ENCODE peak calls at places on chromosomes 5 and 9, in four cellular contexts. W, I, B and V are unnamed samples.

GRCh38 chr5:108251350-108251749 is 130.5 kb downstream of the FBXL17 start:
- DNase-seq in W (no peak), I (no peak), B (peak; percentile 34), V (no peak)

GRCh38 chr5:40991168-40991980 is 79.8 kb downstream of the MROH2B start:
- DNase-seq in W (peak; percentile 52), I (no peak), B (peak; percentile 66), V (peak; percentile 39)

GRCh38 chr5:103336967-103337366 is 78.4 kb downstream of the MACIR start:
- DNase-seq in W (no peak), I (no peak), B (no peak), V (no peak)

GRCh38 chr5:54313311-54314270 is 3.2 kb upstream of the ARL15 start:
- DNase-seq in W (no peak), I (no peak), B (no peak), V (no peak)

GRCh38 chr5:603081-603998 is 8.8 kb upstream of the CEP72 start:
- DNase-seq in W (peak; percentile 21), I (no peak), B (no peak), V (no peak)

GRCh38 chr5:65395526-65396155 is 86.1 kb downstream of the ADAMTS6 start:
- DNase-seq in W (no peak), I (no peak), B (peak; percentile 28), V (no peak)

GRCh38 chr9:126499005-126499910 is 114.5 kb upstream of the LMX1B start:
- DNase-seq in W (peak; percentile 56), I (peak; percentile 74), B (peak; percentile 79), V (no peak)

GRCh38 chr9:125536184-125537152 is 170.5 kb downstream of the MAPKAP1 start:
- DNase-seq in W (no peak), I (no peak), B (peak; percentile 70), V (no peak)

GRCh38 chr9:69136185-69136584 is 37.9 kb upstream of the TJP2 start:
- DNase-seq in W (no peak), I (no peak), B (no peak), V (no peak)

GRCh38 chr9:137697832-137698231 is 79.0 kb downstream of the EHMT1 start:
- DNase-seq in W (no peak), I (no peak), B (no peak), V (no peak)

GRCh38 chr9:125366676-125367075 is 105.0 kb downstream of the GAPVD1 start:
- DNase-seq in W (no peak), I (no peak), B (no peak), V (no peak)

GRCh38 chr5:172007153-172007794 is 836 bp upstream of the FBXW11 start:
- DNase-seq in W (no peak), I (no peak), B (peak; percentile 64), V (no peak)

GRCh38 chr5:143569213-143569663 is 165.8 kb upstream of the NR3C1 start:
- DNase-seq in W (no peak), I (no peak), B (no peak), V (no peak)

GRCh38 chr9:92100237-92100911 is 14.8 kb downstream of the SPTLC1 start:
- DNase-seq in W (no peak), I (no peak), B (peak; percentile 67), V (no peak)

GRCh38 chr9:78130004-78130403 is 98.4 kb upstream of the GNAQ start:
- DNase-seq in W (no peak), I (no peak), B (no peak), V (no peak)

GRCh38 chr5:149887622-149888183 is 56.9 kb downstream of the PDE6A start:
- DNase-seq in W (no peak), I (no peak), B (peak; percentile 68), V (no peak)

GRCh38 chr5:13831236-13831810 is 113.2 kb downstream of the DNAH5 start:
- DNase-seq in W (no peak), I (no peak), B (no peak), V (no peak)

GRCh38 chr9:137089232-137089947 is 2.6 kb downstream of the MAN1B1 start:
- DNase-seq in W (no peak), I (no peak), B (no peak), V (no peak)

GRCh38 chr5:1892685-1893445 is 10.1 kb upstream of the IRX4 start:
- DNase-seq in W (no peak), I (no peak), B (no peak), V (no peak)

GRCh38 chr5:131633830-131634229 is 1.2 kb downstream of the RAPGEF6 start:
- DNase-seq in W (no peak), I (no peak), B (no peak), V (no peak)

GRCh38 chr5:22787398-22787797 is 65.7 kb downstream of the CDH12 start:
- DNase-seq in W (no peak), I (no peak), B (no peak), V (no peak)

GRCh38 chr5:22793463-22793862 is 59.7 kb downstream of the CDH12 start:
- DNase-seq in W (no peak), I (no peak), B (no peak), V (no peak)

DNA sequence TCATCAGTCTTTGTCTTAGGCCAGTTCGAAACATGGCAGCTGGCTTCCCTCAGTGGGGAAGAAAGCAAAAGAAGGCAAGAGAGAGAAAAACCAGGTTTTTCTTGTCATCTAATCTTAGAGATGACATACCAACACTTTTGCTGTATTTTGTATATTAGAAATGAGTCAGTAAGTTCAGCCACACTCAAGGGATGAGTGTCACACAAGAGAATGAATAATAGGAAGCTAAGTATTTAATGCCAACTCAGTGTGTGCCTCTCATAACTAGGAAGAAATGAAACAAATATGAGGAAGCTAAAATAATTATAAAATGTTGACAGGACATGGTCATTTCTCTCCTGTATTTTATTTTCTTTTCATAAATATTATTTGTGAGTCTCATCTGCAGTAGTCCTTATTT is 65.3 kb downstream of the CDH12 start:
- DNase-seq in W (no peak), I (no peak), B (no peak), V (no peak)
- H3K27me3 ChIP-seq in W (no peaks in the 10 kb centered on the region), I (no peaks in the 10 kb centered on the region), B (no peaks in the 10 kb centered on the region), V (no peaks in the 10 kb centered on the region)

GRCh38 chr5:142324871-142325676 is at the start of gene SPRY4:
- DNase-seq in W (peak; percentile 89), I (peak; percentile 87), B (peak; percentile 99), V (peak; percentile 92)
- H3K27me3 ChIP-seq in W (peaks cover 76% of the 10 kb centered on the region), I (peaks cover 19% of the 10 kb centered on the region), B (no peaks in the 10 kb centered on the region), V (peaks cover 21% of the 10 kb centered on the region)

DNA sequence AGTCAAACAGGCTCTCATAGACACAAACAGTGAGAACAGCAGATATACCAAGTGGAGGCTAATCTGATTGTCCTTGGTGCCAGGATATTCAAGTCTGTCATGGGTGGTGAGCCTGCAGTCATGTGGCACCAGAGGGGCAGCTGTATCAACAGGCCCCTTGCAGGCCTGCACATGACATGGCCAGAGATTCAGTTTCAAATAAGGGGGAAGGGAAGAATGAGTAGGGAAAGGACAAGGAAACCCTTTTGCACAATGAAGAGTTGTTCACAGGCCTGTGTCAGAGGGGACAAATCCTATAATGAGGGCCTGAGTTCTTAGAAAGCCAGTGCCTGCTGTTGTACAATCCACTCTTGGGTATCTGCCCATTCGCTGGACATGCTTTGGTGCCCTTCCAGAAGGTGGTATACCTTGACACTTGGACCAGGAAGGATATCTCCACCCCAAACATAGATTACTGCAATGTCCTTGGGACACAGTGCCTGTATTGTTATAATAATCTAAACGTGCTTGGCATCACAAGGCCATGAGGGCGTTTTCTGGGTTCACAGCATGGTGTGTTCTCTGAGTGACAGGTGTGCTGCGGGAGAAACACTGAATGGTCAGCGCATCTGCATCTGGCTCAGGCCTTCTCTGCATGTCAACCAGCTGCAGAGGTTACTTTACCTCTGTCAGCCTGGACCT is 1.9 kb upstream of the TMEM171 start:
- DNase-seq in W (peak; percentile 44), I (no peak), B (no peak), V (no peak)
- H3K27me3 ChIP-seq in W (peaks cover 36% of the 10 kb centered on the region), I (peaks cover 12% of the 10 kb centered on the region), B (no peaks in the 10 kb centered on the region), V (peaks cover 57% of the 10 kb centered on the region)

DNA sequence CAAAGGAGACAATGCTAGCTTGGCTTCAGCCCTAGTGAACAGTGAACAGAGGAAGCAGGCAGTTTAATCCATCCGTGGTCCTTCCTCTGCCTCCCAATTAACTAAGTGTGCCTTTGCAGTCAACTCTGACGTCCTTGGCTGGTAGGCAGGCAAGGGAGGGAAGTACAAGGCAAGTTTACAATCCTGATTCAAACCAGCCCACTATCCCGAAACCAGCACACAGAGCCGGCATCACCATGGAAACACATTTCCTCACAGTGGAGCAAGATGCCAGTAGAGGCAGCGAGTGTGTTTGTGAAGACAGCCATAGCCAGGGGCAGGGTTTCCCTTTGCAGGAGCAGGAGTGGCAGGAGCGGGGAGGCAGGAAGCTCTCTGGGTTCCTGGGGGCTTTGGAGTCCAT is 73.9 kb downstream of the GOLPH3 start:
- DNase-seq in W (no peak), I (no peak), B (peak; percentile 9), V (no peak)
- H3K27me3 ChIP-seq in W (no peaks in the 10 kb centered on the region), I (no peaks in the 10 kb centered on the region), B (no peaks in the 10 kb centered on the region), V (no peaks in the 10 kb centered on the region)

DNA sequence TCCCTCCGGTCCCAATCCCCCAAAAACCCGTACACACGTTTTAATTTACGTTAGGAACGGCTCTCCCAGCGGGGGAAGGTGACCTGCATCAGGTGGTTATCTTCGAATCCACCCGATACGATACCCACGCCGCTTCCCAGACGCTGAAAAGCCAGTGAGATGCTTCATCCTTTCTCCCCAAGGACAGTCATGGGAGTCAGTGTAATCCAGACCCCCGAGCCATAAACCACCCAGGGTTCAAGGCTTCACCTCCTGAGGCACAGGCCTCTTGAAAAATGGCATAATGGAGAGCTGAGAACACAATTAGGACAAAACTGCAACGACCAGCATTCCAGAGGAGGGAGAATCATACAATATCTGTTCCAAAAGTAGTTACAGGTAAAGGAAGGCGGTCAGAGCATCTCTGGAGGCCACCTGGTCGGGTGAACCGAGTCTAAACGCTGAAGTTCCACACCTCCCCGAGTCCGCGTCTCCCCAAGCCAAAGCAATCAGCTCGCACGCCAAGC is 841 bp downstream of the FAM169A start:
- DNase-seq in W (no peak), I (peak; percentile 50), B (no peak), V (no peak)
- H3K27me3 ChIP-seq in W (peaks cover 29% of the 10 kb centered on the region), I (no peaks in the 10 kb centered on the region), B (peaks cover 16% of the 10 kb centered on the region), V (peaks cover 66% of the 10 kb centered on the region)

DNA sequence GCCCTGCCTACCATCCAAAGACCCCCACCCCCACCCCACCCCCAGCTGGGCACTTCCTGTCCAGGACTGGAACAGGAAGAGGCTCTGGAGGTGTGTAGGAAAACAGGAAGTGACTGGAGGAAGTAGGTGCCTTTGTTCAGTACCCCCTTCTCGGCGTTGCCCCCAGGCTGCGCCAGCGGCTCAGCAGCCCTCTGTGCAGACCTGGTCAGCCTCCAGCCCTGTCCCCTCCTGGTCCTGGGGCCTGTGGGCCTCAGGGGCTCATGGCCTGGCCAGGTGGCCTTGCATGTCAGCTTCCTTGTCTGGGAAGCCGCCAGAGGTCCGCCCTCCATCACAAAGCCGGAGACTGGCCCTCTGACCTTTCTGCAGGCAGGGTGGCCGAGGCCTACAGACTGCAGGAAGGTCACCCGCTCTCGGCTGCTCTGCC is 26.0 kb downstream of the FLT4 start:
- DNase-seq in W (no peak), I (no peak), B (no peak), V (no peak)
- H3K27me3 ChIP-seq in W (peaks cover 35% of the 10 kb centered on the region), I (no peaks in the 10 kb centered on the region), B (peaks cover 16% of the 10 kb centered on the region), V (peaks cover 35% of the 10 kb centered on the region)

DNA sequence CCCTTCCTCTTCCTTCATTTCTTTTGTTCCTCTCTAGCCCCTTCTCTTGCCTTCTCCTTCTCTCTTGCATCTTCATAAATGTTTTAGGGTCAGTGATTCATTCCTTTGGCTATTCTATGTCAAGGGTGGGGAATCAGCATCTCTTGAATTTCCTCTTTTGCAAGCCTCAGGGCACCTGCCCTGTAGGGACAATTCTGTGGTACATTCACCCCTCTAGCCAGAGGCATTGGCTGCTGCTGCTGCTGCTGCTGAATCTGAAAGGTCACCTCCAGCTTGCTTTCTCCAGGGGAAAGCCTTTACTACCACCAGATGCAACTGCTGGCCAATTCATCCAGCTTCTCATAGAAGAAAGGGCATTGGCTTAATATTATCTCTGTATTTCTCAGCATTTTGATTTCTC is 87.3 kb downstream of the INSYN2B start:
- DNase-seq in W (no peak), I (no peak), B (no peak), V (no peak)
- H3K27me3 ChIP-seq in W (peaks cover 7% of the 10 kb centered on the region), I (no peaks in the 10 kb centered on the region), B (no peaks in the 10 kb centered on the region), V (peaks cover 23% of the 10 kb centered on the region)

GRCh38 chr5:176814313-176814685 is 3.9 kb downstream of the UNC5A start:
- DNase-seq in W (no peak), I (no peak), B (no peak), V (no peak)
- H3K27me3 ChIP-seq in W (peaks cover 100% of the 10 kb centered on the region), I (peaks cover under 1% of the 10 kb centered on the region), B (peaks cover 65% of the 10 kb centered on the region), V (peaks cover 98% of the 10 kb centered on the region)